ENCODE peak calls at places on chromosomes 2 and 18, in four cellular contexts. K, M, B and T are unnamed samples.

GRCh38 chr2:216960926-216961325 is 101.1 kb upstream of the TNP1 start:
- DNase-seq in K (no peak), B (no peak), M (no peak), T (no peak)

GRCh38 chr2:186755066-186755465 is 61.2 kb downstream of the FAM171B start:
- DNase-seq in M (no peak), B (no peak), K (no peak), T (no peak)

GRCh38 chr2:181670632-181671031 is 9.7 kb downstream of the NEUROD1 start:
- DNase-seq in M (no peak), B (no peak), K (no peak), T (no peak)

GRCh38 chr18:78995740-78996395 is 16.2 kb downstream of the SALL3 start:
- DNase-seq in K (no peak), B (no peak), M (no peak), T (no peak)

GRCh38 chr18:32252461-32252860 is 62.6 kb downstream of the MEP1B start:
- DNase-seq in K (no peak), B (no peak), M (no peak), T (no peak)

GRCh38 chr2:171855401-171855800 is 38.6 kb downstream of the SLC25A12 start:
- DNase-seq in M (no peak), B (no peak), K (no peak), T (no peak)

GRCh38 chr2:46101557-46102220 is 195.5 kb upstream of the EPAS1 start:
- DNase-seq in K (no peak), M (no peak), B (no peak), T (no peak)

GRCh38 chr2:56185582-56186046 is 1.8 kb downstream of the CCDC85A start:
- DNase-seq in M (no peak), B (no peak), K (no peak), T (peak)

GRCh38 chr18:77733292-77733903 is 483.8 kb downstream of the GALR1 start:
- DNase-seq in B (no peak), K (no peak), M (no peak), T (no peak)

GRCh38 chr2:120684225-120684624 is 51.4 kb upstream of the GLI2 start:
- DNase-seq in B (no peak), M (no peak), K (no peak), T (no peak)
- TF ChIP-seq PBX3 in B (no peak), M (no peak), K (no peak), T (no peak)

DNA sequence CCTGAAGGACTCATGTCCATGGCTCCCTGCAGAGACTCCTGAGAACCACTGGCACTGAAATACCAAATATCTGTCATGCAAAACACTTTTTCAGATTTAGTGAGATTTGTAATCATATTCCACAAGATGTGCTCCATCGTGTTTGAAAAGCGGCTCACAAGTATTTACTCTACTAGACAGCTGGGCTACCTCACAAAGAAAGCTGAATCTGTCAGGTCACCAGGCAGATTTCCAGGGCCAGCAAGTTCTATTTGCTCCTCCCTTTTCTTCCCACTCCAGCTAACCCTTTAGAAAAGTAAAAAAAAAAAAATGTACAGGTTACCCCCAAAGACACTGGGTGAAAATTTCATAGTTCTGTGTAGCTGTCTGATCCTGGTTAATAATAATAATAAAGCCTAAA is 22.9 kb downstream of the WIPF1 start:
- DNase-seq in K (no peak), M (no peak), B (no peak), T (no peak)
- TF ChIP-seq USF2 in K (no peak), M (no peak), B (no peak), T (no peak)

GRCh38 chr18:23057096-23057495 is 78.2 kb upstream of the CABLES1 start:
- DNase-seq in M (no peak), B (no peak), K (peak), T (no peak)

GRCh38 chr18:23058746-23059440 is 76.4 kb upstream of the CABLES1 start:
- DNase-seq in K (no peak), B (no peak), M (no peak), T (no peak)

GRCh38 chr18:23056315-23056714 is 79.0 kb upstream of the CABLES1 start:
- DNase-seq in K (no peak), B (no peak), M (no peak), T (no peak)

GRCh38 chr18:23063502-23063901 is 71.8 kb upstream of the CABLES1 start:
- DNase-seq in B (no peak), K (no peak), M (no peak), T (no peak)

DNA sequence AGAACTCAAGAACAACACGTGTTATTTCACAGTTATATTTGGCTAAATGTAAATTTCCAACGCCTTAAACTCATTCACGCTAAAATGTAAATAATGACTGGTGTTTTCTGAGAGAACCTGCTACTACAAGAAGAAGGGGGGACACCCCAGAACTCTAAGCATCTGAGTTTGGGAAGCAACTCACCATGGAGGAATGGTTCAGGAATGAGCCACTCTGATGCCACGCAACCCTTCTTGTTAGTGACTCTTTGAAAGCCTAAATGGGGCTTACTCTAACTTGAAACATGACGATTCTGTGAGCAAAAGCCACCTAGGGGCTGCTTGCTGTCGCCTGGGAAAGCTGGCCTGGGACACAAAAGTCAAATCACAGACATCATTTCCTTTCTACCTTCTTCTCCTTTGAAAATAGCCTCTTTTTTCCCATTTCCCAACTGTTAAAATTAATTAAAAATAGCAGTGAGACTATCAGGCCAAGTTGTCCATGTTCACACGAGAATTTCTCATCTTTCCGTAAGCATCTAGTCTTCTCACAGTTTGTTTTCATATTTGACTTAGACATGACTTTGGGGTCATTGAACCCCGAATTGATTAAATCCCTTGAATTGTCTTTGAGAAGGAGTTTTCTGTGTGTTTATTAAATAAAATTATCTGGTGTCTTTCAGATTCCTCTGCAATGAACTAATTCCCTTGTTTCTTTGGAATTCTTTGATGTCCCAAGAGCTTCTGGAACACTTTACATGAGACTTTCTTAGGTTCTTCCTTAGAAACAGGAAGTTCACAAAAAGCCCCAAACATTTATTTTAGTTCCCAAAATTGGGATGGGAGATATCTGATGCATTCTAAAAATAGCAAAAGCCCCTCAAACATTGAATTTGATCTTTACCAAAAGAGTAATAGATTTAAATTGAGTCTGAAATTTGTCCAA is 75.5 kb upstream of the CABLES1 start:
- DNase-seq in M (no peak), K (no peak), B (no peak), T (no peak)
- TF ChIP-seq PBX3 in M (no peak), K (no peak), B (no peak), T (no peak)

DNA sequence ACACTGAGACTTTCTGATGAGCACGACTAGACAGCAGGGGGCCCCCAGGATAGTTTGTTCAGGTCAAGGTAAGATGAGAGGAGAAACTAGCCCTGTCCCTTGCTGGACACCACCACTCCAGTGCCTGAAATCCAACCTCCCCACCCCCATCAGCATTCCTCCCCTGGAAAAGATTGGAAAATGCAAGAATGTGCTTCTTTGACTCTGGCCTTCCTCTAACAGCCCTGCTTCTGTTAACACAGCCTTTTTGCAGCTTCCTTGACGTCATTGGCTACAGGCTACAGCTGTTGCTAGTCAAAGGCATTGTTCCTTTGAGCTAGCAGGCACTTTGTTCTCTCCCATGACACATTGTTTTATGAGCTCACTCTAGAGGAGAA is 20.1 kb upstream of the LTBP1 start:
- DNase-seq in B (no peak), M (no peak), K (no peak), T (peak)
- TF ChIP-seq USF2 in B (no peak), M (no peak), K (no peak), T (no peak)

DNA sequence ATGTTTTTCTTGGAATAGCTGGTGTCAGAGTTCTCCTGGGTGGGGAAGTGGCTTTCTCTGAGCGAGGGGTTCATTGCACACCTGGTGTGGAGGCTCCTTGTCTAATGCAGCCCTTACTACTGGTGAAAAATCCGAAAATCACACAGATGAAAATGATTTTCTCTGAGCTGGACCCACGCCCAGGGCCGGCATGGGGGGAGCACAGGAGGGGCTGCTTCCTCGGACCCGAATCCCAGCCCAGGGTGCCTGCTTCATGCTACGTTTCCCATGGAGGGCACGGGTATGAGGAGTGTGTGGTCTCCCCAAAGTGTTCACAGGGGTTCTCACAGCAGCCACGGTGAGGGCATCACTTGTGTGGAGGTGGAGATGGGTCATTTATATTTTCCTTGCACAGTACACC is 288.0 kb upstream of the HDAC4 start:
- DNase-seq in M (no peak), K (no peak), B (no peak), T (no peak)
- TF ChIP-seq PBX3 in M (no peak), K (no peak), B (no peak), T (no peak)